ENCODE peak calls at places on chromosomes 12 and 14, in eight cellular contexts. S is endodermal cell; X is CD8-positive, alpha-beta T cell; C is BJ; F is cardiac muscle cell; J is right lobe of liver; M is AG04450; W is heart left ventricle. P is an unnamed sample.

GRCh38 chr12:104473374-104473983 is 16.7 kb downstream of the CHST11 start:
- DNase-seq in S (no peak), X (no peak), C (no peak), F (no peak), J (no peak), M (no peak), W (no peak), P (no peak)

GRCh38 chr12:63079791-63080395 is 71.1 kb downstream of the AVPR1A start:
- DNase-seq in S (no peak), X (no peak), C (no peak), F (no peak), J (no peak), M (no peak), W (no peak), P (no peak)

GRCh38 chr12:666766-667308 is 3.6 kb upstream of the NINJ2 start:
- DNase-seq in S (peak; percentile 53), X (no peak), C (peak; percentile 60), F (no peak), J (no peak), M (no peak), W (no peak), P (peak; percentile 35)

GRCh38 chr12:45234134-45234865 is 18.4 kb downstream of the ANO6 start:
- DNase-seq in S (peak; percentile 91), X (no peak), C (peak; percentile 95), F (peak; percentile 81), J (no peak), M (peak; percentile 94), W (peak; percentile 35), P (peak; percentile 98)

GRCh38 chr12:5390174-5390799 is 41.6 kb upstream of the NTF3 start:
- DNase-seq in S (peak; percentile 38), X (no peak), C (no peak), F (no peak), J (no peak), M (no peak), W (no peak), P (no peak)

GRCh38 chr14:105499256-105500035 is 8.4 kb downstream of the TEDC1 start:
- DNase-seq in S (peak; percentile 79), X (no peak), C (no peak), F (no peak), J (no peak), M (no peak), W (peak; percentile 24), P (peak; percentile 49)

GRCh38 chr12:51960890-51961289 is 9.4 kb downstream of the ACVR1B start:
- DNase-seq in S (peak; percentile 15), X (no peak), C (no peak), F (no peak), J (peak; percentile 53), M (no peak), W (no peak), P (no peak)

GRCh38 chr14:50955373-50956043 is 11.2 kb upstream of the PYGL start:
- DNase-seq in S (peak; percentile 88), X (no peak), C (peak; percentile 80), F (peak; percentile 20), J (peak; percentile 71), M (peak; percentile 84), W (peak; percentile 48), P (peak; percentile 100)

GRCh38 chr12:80837342-80837978 is 100.3 kb downstream of the LIN7A start:
- DNase-seq in S (peak; percentile 84), X (no peak), C (no peak), F (peak; percentile 66), J (no peak), M (peak; percentile 38), W (no peak), P (peak; percentile 52)

GRCh38 chr12:52637299-52637698 is 14.7 kb downstream of the KRT2 start:
- DNase-seq in S (peak; percentile 24), X (no peak), C (no peak), F (no peak), J (no peak), M (no peak), W (no peak), P (no peak)

GRCh38 chr14:65976771-65977170 is 509.4 kb upstream of the CCDC196 start:
- DNase-seq in S (no peak), X (no peak), C (no peak), F (no peak), J (no peak), M (no peak), W (no peak), P (no peak)

DNA sequence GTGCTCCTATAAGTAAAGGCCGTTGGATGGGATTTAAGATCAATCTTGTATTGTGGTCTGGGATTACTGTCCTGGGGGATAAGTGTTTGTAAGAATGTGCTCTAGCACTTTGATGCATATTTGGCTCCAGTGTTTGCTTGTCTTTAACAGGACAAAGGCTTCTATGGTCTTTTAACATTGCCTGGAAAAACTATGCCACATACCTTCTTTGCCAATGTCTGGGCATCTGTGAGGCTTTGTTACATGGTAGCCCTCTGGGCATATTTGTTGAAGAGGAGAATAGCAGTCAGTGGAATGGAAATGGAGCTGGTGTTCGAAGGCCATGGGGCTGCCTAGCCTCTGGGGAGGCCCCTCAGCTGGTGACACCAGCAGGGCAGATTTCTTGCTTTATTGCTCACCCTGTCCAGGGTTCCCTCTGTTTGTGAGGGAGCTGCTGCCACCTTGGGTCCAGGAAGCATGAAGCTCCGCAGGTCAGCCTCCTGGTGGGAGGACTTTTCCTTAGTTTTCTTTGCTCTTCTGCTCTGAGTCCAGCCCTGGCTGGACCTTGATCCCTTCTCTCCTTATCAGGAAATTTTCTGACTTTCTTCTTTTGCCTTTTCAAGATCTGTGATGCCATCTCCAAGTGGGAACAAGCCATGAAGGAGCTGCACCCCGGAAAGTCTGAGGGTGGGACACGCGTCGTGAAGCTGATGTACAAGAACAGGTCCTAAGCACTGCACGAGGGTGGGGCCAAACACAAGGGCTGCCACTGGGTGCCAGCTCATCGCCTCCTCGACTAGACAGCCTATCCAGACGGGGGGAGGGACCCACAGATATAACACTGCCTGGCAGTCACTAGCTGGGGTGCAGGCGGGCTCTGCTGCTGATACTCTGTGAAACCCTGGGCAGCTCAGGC is 19.5 kb downstream of the PIGH start:
- DNase-seq in S (peak; percentile 35), X (no peak), C (no peak), F (no peak), J (no peak), M (no peak), W (no peak), P (no peak)
- H3K4me3 ChIP-seq in S (no peak overlapping the region), X (no peak overlapping the region), C (no peak overlapping the region), F (no peak overlapping the region), J (no peak overlapping the region), M (no peak overlapping the region), W (no peak overlapping the region), P (no peak overlapping the region)

GRCh38 chr12:49200882-49201594 is 12.2 kb upstream of the TUBA1A start:
- DNase-seq in S (peak; percentile 41), X (no peak), C (peak; percentile 69), F (peak; percentile 39), J (no peak), M (no peak), W (no peak), P (peak; percentile 83)
- H3K4me3 ChIP-seq in S (no peak overlapping the region), X (no peak overlapping the region), C (no peak overlapping the region), F (no peak overlapping the region), J (no peak overlapping the region), M (peak overlapping the region; percentile 10), W (no peak overlapping the region), P (no peak overlapping the region)

GRCh38 chr14:61098711-61099110 is 117.7 kb downstream of the SLC38A6 start:
- DNase-seq in S (no peak), X (no peak), C (no peak), F (no peak), J (no peak), M (no peak), W (no peak), P (peak; percentile 33)
- H3K4me3 ChIP-seq in S (no peak overlapping the region), X (no peak overlapping the region), C (no peak overlapping the region), F (no peak overlapping the region), J (no peak overlapping the region), M (no peak overlapping the region), W (no peak overlapping the region), P (no peak overlapping the region)

GRCh38 chr12:120690978-120691377 is 4.0 kb downstream of the MLEC start:
- DNase-seq in S (no peak), X (no peak), C (no peak), F (no peak), J (no peak), M (no peak), W (no peak), P (no peak)
- H3K4me3 ChIP-seq in S (no peak overlapping the region), X (no peak overlapping the region), C (no peak overlapping the region), F (no peak overlapping the region), J (no peak overlapping the region), M (no peak overlapping the region), W (no peak overlapping the region), P (no peak overlapping the region)

GRCh38 chr14:72291908-72292688 is 359.9 kb downstream of the RGS6 start:
- DNase-seq in S (peak; percentile 74), X (no peak), C (peak; percentile 6), F (peak; percentile 52), J (no peak), M (peak; percentile 26), W (peak; percentile 27), P (peak; percentile 49)
- H3K4me3 ChIP-seq in S (no peak overlapping the region), X (no peak overlapping the region), C (no peak overlapping the region), F (no peak overlapping the region), J (no peak overlapping the region), M (no peak overlapping the region), W (no peak overlapping the region), P (no peak overlapping the region)

P was measured in epithelial cell of esophagus.